ENCODE peak calls at places on chromosomes 13 and 19, in eight cellular contexts. Y is thyroid gland, P is ovary, U is NB4, C is heart left ventricle, R is lower leg skin, G is suprapubic skin, H is transverse colon. M is an unnamed sample.
A peak's percentile ranks its signal among the peaks of the same experiment; 100 is the strongest.

GRCh38 chr19:34316741-34317241 is 48.2 kb upstream of the GPI start:
- DNase-seq in C (no peak), U (no peak), G (no peak), P (no peak), H (peak; percentile 23), R (no peak), Y (no peak), M (no peak)

GRCh38 chr13:79450110-79450509 is 30.8 kb upstream of the NDFIP2 start:
- DNase-seq in P (no peak), Y (no peak), C (no peak), U (no peak), R (no peak), H (no peak), G (no peak), M (no peak)

GRCh38 chr13:25771641-25772478 is 280.0 kb downstream of the SHISA2 start:
- DNase-seq in C (no peak), H (no peak), G (no peak), Y (no peak), R (no peak), U (no peak), P (no peak), M (no peak)

GRCh38 chr19:46678110-46678732 is 17.2 kb upstream of the DACT3 start:
- DNase-seq in U (peak; percentile 77), G (no peak), R (no peak), Y (no peak), H (no peak), C (no peak), P (no peak), M (peak; percentile 31)

GRCh38 chr19:4597278-4597974 is 37.9 kb upstream of the SEMA6B start:
- DNase-seq in H (no peak), R (no peak), C (no peak), P (no peak), Y (no peak), U (no peak), G (no peak), M (no peak)

GRCh38 chr19:7700128-7700470 is 1.8 kb downstream of the FCER2 start:
- DNase-seq in C (no peak), U (no peak), Y (no peak), P (no peak), R (peak; percentile 6), G (no peak), H (no peak), M (no peak)

GRCh38 chr13:110042253-110042652 is 255.9 kb upstream of the IRS2 start:
- DNase-seq in P (no peak), U (peak; percentile 29), Y (no peak), H (no peak), R (no peak), C (no peak), G (no peak), M (no peak)

GRCh38 chr19:55973982-55974381 is 12.6 kb upstream of the NLRP5 start:
- DNase-seq in U (no peak), G (no peak), C (no peak), P (no peak), Y (no peak), R (no peak), H (no peak), M (no peak)

GRCh38 chr19:30781519-30781918 is 409.3 kb downstream of the ZNF536 start:
- DNase-seq in G (peak; percentile 86), C (no peak), R (peak; percentile 56), P (no peak), H (no peak), U (no peak), Y (no peak), M (no peak)

GRCh38 chr19:34480491-34480890 is 1.1 kb upstream of the WTIP start:
- DNase-seq in G (peak; percentile 57), H (no peak), Y (no peak), U (no peak), C (no peak), P (peak; percentile 37), R (no peak), M (no peak)

GRCh38 chr13:67772807-67773453 is 542.8 kb upstream of the PCDH9 start:
- DNase-seq in G (no peak), H (no peak), C (peak; percentile 51), Y (no peak), P (no peak), R (no peak), U (no peak), M (no peak)

GRCh38 chr13:90867336-90867683 is 480.2 kb upstream of the MIR17HG start:
- DNase-seq in Y (peak; percentile 82), R (peak; percentile 40), G (peak; percentile 66), C (peak; percentile 62), U (peak; percentile 79), P (peak; percentile 44), H (peak; percentile 63), M (peak; percentile 37)

GRCh38 chr13:95480131-95480545 is 72.4 kb upstream of the CLDN10 start:
- DNase-seq in H (no peak), C (no peak), P (no peak), G (no peak), Y (no peak), U (peak; percentile 94), R (peak; percentile 23), M (no peak)

GRCh38 chr13:58087566-58087965 is 456.0 kb downstream of the PCDH17 start:
- DNase-seq in Y (no peak), H (no peak), G (no peak), R (no peak), U (no peak), C (no peak), P (no peak), M (no peak)

GRCh38 chr19:2151339-2152229 is at the start of gene AP3D1:
- DNase-seq in H (peak; percentile 100), G (peak; percentile 100), P (peak; percentile 100), C (peak; percentile 100), R (peak; percentile 100), U (peak; percentile 97), Y (peak; percentile 100), M (peak; percentile 100)
- TF ChIP-seq POLR2A in H (no peak), G (peak; percentile 67), P (no peak), C (no peak), R (no peak), U (peak; percentile 22), Y (peak; percentile 68), M (no peak)

GRCh38 chr13:98141938-98142426 is 912 bp upstream of the FARP1 start:
- DNase-seq in H (peak; percentile 38), P (peak; percentile 40), Y (peak; percentile 56), G (no peak), U (peak; percentile 9), R (peak; percentile 23), C (no peak), M (peak; percentile 27)

GRCh38 chr13:98144501-98145350 is 1.8 kb downstream of the FARP1 start:
- DNase-seq in H (no peak), C (no peak), U (no peak), R (no peak), P (no peak), G (no peak), Y (peak; percentile 47), M (no peak)

GRCh38 chr13:98142427-98143156 is at the start of gene FARP1:
- DNase-seq in P (peak; percentile 84), R (peak; percentile 45), C (peak; percentile 84), G (peak; percentile 74), Y (peak; percentile 87), U (peak; percentile 22), H (peak; percentile 84), M (peak; percentile 88)

GRCh38 chr13:98143601-98144500 is 957 bp downstream of the FARP1 start:
- DNase-seq in C (peak; percentile 65), H (peak; percentile 23), G (no peak), Y (peak; percentile 42), R (peak; percentile 23), U (peak; percentile 47), P (peak; percentile 49), M (no peak)

DNA sequence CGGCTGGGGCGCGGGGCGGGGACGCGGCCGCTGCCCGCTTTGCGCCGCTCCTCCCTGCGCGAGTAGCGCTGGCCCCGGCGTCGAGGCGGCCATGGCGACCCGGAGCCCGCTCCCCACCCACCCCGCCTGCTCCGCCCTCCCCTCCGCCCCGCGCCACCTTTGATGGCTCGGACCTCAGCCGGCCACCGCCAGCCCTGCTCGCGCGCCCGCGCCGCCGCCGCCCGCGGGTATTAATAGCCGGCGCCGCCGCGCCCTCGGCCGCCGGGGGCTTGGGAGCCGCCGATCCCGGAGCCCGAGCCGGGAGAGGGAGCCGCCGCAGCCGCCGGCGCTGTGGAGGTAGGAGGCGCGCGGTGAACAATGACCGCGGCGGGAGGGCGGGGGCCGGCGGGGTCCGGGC is 261 bp downstream of the FARP1 start:
- DNase-seq in U (no peak), H (no peak), Y (peak; percentile 69), C (peak; percentile 76), P (no peak), G (no peak), R (no peak), M (no peak)
- H3K4me3 ChIP-seq in U (no peak overlapping the region), H (peak overlapping the region; percentile 87), Y (peak overlapping the region; percentile 64), C (peak overlapping the region; percentile 99), P (peak overlapping the region; percentile 38), G (peak overlapping the region; percentile 95), R (peak overlapping the region; percentile 66), M (peak overlapping the region; percentile 91)

DNA sequence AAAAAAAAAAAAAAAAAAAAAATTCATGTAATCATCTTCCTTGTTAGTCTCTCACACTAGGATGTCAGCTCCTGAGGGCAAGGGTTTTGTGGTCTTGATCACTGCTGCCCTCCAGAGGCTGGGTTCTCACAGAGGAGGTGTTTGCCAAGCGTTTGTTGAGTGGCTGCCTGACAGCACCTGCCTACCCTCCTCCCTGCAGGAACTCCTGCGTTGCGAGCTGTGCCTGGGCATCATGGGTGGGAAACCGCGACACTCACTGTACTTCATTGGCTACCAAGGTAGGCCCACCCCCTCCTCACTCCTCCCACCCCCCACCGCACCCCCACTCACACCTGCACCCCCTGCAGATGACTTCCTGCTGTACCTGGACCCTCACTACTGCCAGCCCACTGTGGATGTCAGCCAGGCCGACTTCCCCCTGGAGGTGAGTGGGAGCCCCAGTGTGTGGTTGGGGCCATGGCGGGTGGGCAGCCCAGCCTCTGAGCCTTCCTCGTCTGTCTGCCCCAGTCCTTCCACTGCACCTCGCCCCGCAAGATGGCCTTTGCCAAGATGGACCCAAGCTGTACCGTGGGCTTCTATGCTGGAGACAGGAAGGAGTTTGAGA is 8.1 kb downstream of the ATG4D start:
- DNase-seq in G (no peak), H (peak; percentile 46), Y (no peak), U (peak; percentile 92), R (no peak), P (no peak), C (no peak), M (peak; percentile 32)
- TF ChIP-seq POLR2A in G (no peak), H (no peak), Y (no peak), U (no peak), R (no peak), P (no peak), C (no peak), M (no peak)

GRCh38 chr19:50719119-50719435 is 525 bp downstream of the SHANK1 start:
- DNase-seq in Y (no peak), H (no peak), G (no peak), R (no peak), U (no peak), P (no peak), C (no peak), M (no peak)

GRCh38 chr19:50716178-50717025 is 3.2 kb downstream of the SHANK1 start:
- DNase-seq in H (no peak), U (no peak), G (no peak), C (no peak), R (no peak), P (no peak), Y (no peak), M (no peak)

GRCh38 chr19:50718255-50719118 is 1.1 kb downstream of the SHANK1 start:
- DNase-seq in Y (no peak), C (peak; percentile 42), G (no peak), U (peak; percentile 28), R (no peak), P (peak; percentile 43), H (no peak), M (no peak)

GRCh38 chr19:50717026-50717723 is 2.4 kb downstream of the SHANK1 start:
- DNase-seq in U (peak; percentile 29), H (no peak), R (no peak), C (peak; percentile 58), P (no peak), G (no peak), Y (no peak), M (no peak)

GRCh38 chr19:50717891-50718254 is 1.7 kb downstream of the SHANK1 start:
- DNase-seq in U (no peak), G (no peak), P (no peak), H (no peak), C (no peak), Y (no peak), R (no peak), M (no peak)
- H3K4me3 ChIP-seq in U (no peak overlapping the region), G (peak overlapping the region; percentile 51), P (no peak overlapping the region), H (no peak overlapping the region), C (peak overlapping the region; percentile 53), Y (no peak overlapping the region), R (no peak overlapping the region), M (peak overlapping the region; percentile 43)

M was measured in stomach.